ENCODE peak calls at places on chromosome 22, in four cellular contexts. P is PC-9, G is endodermal cell, D is esophagus muscularis mucosa. B is an unnamed sample.
A peak's percentile ranks its signal among the peaks of the same experiment; 100 is the strongest.

GRCh38 chr22:22090650-22091399 is 108.2 kb upstream of the TOP3B start:
- DNase-seq in P (no peak), D (peak; percentile 3), G (no peak), B (no peak)

GRCh38 chr22:37626144-37626543 is 13.3 kb upstream of the SH3BP1 start:
- DNase-seq in D (no peak), G (no peak), P (no peak), B (no peak)

GRCh38 chr22:43400449-43400848 is 11.4 kb upstream of the MPPED1 start:
- DNase-seq in P (no peak), G (no peak), D (no peak), B (no peak)

GRCh38 chr22:37409557-37409956 is 17.7 kb downstream of the ELFN2 start:
- DNase-seq in D (no peak), G (no peak), P (no peak), B (no peak)

GRCh38 chr22:46220921-46221320 is 29.2 kb downstream of the CDPF1 start:
- DNase-seq in P (no peak), D (no peak), G (no peak), B (no peak)

GRCh38 chr22:38788016-38788415 is 5.9 kb downstream of the DNAL4 start:
- DNase-seq in D (no peak), P (no peak), G (no peak), B (no peak)

GRCh38 chr22:28268176-28268575 is 349.1 kb upstream of the PITPNB start:
- DNase-seq in P (no peak), G (no peak), D (no peak), B (peak; percentile 20)

GRCh38 chr22:24540470-24540869 is 14.5 kb downstream of the GUCD1 start:
- DNase-seq in P (no peak), G (no peak), D (no peak), B (no peak)

GRCh38 chr22:49052023-49052538 is 775.6 kb downstream of the BRD1 start:
- DNase-seq in G (peak; percentile 84), P (no peak), D (no peak), B (no peak)

GRCh38 chr22:45104313-45104712 is 59.4 kb upstream of the NUP50 start:
- DNase-seq in D (no peak), P (no peak), G (no peak), B (no peak)

GRCh38 chr22:22397875-22398524 is 110.5 kb downstream of the ZNF280B start:
- DNase-seq in G (peak; percentile 50), P (no peak), D (peak; percentile 90), B (no peak)

GRCh38 chr22:38111941-38112355 is 1.5 kb upstream of the BAIAP2L2 start:
- DNase-seq in P (no peak), D (no peak), G (no peak), B (no peak)

GRCh38 chr22:45007946-45008852 is 1.6 kb downstream of the PHF21B start:
- DNase-seq in D (no peak), G (peak; percentile 86), P (no peak), B (no peak)

GRCh38 chr22:45422237-45422983 is 8.9 kb downstream of the RIBC2 start:
- DNase-seq in D (no peak), P (no peak), G (no peak), B (no peak)

GRCh38 chr22:26416670-26417270 is 12.3 kb upstream of the ASPHD2 start:
- DNase-seq in P (peak; percentile 50), G (peak; percentile 87), D (no peak), B (peak; percentile 89)

GRCh38 chr22:49034836-49035817 is 792.5 kb downstream of the BRD1 start:
- DNase-seq in D (no peak), P (no peak), G (no peak), B (no peak)

GRCh38 chr22:24156146-24156914 is 25.0 kb upstream of the SUSD2 start:
- DNase-seq in G (no peak), P (peak; percentile 5), D (no peak), B (no peak)

GRCh38 chr22:24417901-24418641 is 9.3 kb upstream of the ADORA2A start:
- DNase-seq in D (no peak), G (no peak), P (no peak), B (no peak)

GRCh38 chr22:28116261-28116673 is 197.2 kb upstream of the PITPNB start:
- DNase-seq in P (peak; percentile 39), G (peak; percentile 63), D (peak; percentile 93), B (peak; percentile 96)

GRCh38 chr22:22507743-22508273 is 734 bp downstream of the ZNF280B start:
- DNase-seq in D (no peak), P (no peak), G (no peak), B (no peak)

DNA sequence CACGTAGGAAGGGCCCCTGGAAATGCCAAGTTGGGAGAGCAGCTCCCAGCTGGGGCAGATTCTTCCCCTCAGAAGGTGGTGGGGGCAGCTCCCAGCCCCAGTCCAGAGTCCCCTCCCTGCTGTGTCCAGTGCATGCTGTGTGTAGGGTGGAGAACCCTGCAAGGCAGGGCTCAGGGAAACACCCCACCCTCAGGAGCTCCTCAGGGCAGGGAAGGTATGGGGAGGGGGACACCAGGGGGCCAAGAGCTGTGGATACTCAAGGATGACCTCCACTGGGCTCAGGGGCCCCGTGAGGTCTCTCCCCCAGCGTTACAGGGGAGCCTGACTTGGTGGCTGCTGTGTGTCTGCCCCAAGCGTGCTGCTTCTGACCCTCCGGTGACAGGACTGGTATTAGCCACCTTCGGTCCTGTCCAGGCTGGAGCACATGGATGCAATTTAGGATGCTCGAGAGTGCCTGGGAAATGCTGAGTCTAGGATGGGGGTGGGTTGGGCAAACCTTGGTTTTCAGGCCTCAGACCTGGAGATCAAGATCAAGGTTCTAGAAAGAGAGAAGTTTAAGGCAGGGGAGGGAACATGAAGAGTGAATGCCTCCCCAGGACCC is 16.1 kb upstream of the CABP7 start:
- DNase-seq in G (no peak), P (no peak), D (no peak), B (no peak)
- H3K27ac ChIP-seq in G (peak overlapping the region; percentile 38), P (no peak overlapping the region), D (peak overlapping the region; percentile 63), B (no peak overlapping the region)

DNA sequence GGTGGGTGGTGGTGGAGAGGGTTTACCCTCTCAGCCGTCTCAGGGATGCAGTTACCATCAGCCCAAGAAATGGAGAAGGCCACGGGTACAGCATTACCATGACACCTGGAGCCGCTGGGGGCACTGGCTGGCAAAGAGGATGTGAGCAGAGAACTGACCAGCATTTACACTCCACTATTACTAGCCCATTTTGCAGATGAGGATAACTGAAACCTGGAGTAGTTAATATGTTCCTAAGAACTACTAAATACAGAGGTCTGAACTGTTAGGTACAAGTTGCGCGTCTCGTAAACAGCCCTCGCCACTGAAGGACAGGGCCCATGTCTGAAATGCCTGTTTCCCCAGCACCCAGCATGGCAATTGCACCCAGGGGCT is 79.0 kb downstream of the TIMP3 start:
- DNase-seq in G (no peak), D (no peak), P (no peak), B (no peak)
- H3K27ac ChIP-seq in G (peak overlapping the region; percentile 53), D (no peak overlapping the region), P (no peak overlapping the region), B (no peak overlapping the region)

GRCh38 chr22:17872491-17872890 is 98.2 kb upstream of the BID start:
- DNase-seq in P (peak; percentile 26), D (no peak), G (no peak), B (peak; percentile 99)
- H3K27ac ChIP-seq in P (peak overlapping the region; percentile 26), D (no peak overlapping the region), G (no peak overlapping the region), B (peak overlapping the region; percentile 51)

DNA sequence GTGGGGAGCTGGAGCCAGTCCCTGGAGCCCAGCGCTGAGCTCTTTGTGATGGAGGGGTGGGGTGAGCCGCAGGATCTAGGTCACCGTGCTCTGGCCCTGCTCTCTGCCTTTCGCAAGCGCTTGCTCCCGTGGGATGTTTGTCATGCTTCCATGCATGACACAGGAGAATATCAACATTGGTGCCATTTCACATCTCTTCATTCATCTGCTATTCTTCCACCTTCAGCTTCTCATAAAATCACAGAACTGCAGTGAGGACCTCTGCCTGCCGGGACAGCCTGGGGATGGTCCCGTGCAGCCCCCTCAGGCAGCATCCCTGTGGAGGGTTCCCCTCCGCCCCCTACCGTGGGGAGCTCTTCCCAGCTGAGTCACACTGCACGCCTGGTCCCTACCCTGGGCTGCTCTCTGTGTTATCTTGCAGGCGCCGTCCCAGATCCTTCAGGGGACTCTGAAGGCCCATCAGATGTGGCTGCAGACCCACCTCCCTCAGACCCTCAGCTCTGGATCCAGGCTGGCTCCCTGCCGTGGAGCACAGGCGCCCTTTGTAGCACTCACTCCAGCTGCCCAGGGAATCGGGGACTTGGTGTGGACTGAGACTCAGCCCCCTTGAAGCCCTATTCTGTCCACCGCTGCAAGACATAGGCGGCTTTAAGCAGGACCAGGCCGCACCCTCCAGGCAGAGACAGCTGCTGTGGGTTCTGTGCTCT is 5.1 kb upstream of the SEPTIN5 start:
- DNase-seq in P (no peak), D (no peak), G (peak; percentile 50), B (no peak)
- H3K27ac ChIP-seq in P (no peak overlapping the region), D (no peak overlapping the region), G (no peak overlapping the region), B (no peak overlapping the region)

DNA sequence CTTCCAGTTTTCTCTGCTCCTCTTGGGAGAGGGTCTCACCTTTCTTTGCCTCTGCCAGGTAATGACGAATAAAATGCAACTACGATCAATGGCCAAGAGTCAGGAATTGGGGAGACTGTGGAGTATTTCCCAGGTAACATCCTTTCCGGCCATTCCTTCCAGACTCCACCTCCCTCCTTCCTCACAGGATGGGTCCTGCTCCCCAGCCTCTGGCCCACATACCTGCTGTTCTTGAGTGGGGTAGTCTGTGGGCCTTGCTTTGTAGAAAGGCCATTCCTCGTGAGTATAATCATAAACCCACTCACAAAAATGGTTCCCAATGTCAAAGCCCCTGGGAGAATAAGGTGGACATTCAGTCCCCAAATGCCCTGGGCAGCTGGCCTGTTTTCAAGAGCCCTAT is 1.5 kb upstream of the CPT1B start:
- DNase-seq in D (no peak), G (no peak), P (no peak), B (no peak)
- H3K27ac ChIP-seq in D (peak overlapping the region; percentile 68), G (no peak overlapping the region), P (no peak overlapping the region), B (no peak overlapping the region)

B was measured in foreskin keratinocyte.